ENCODE peak calls at places on chromosomes 7 and 10, in eight cellular contexts. C is H1, X is HCT116, T is endothelial cell of umbilical vein, G is HepG2, M is GM12878, L is GM23338, K is K562. N is an unnamed sample.

GRCh38 chr10:110556993-110557601 is 10.4 kb upstream of the SMC3 start:
- DNase-seq in C (peak; percentile 70), X (peak; percentile 73), T (peak; percentile 44), G (peak; percentile 24), M (no peak), L (peak; percentile 93), K (peak; percentile 41), N (no peak)

GRCh38 chr10:79342295-79342761 is 4.9 kb upstream of the PPIF start:
- DNase-seq in C (no peak), X (no peak), T (no peak), G (peak; percentile 49), M (no peak), L (no peak), K (no peak), N (no peak)

GRCh38 chr10:113957013-113957412 is 86.7 kb upstream of the ADRB1 start:
- DNase-seq in C (no peak), X (no peak), T (peak; percentile 12), G (peak; percentile 65), M (no peak), L (no peak), K (no peak), N (peak; percentile 47)

GRCh38 chr7:112596260-112596659 is 115.5 kb downstream of the LSMEM1 start:
- DNase-seq in C (no peak), X (no peak), T (no peak), G (no peak), M (no peak), L (no peak), K (no peak), N (no peak)

GRCh38 chr10:111083222-111084095 is 6.6 kb downstream of the ADRA2A start:
- DNase-seq in C (peak; percentile 27), X (no peak), T (no peak), G (no peak), M (no peak), L (no peak), K (no peak), N (no peak)

GRCh38 chr7:151058766-151059361 is 525 bp upstream of the SLC4A2 start:
- DNase-seq in C (peak; percentile 62), X (no peak), T (peak; percentile 35), G (no peak), M (no peak), L (no peak), K (no peak), N (no peak)

GRCh38 chr7:95804090-95804489 is 31.7 kb downstream of the DYNC1I1 start:
- DNase-seq in C (no peak), X (no peak), T (no peak), G (no peak), M (no peak), L (no peak), K (no peak), N (no peak)

GRCh38 chr10:86355571-86356038 is 11.0 kb downstream of the GRID1 start:
- DNase-seq in C (no peak), X (no peak), T (no peak), G (no peak), M (no peak), L (no peak), K (no peak), N (no peak)

GRCh38 chr10:26407406-26407969 is 30.7 kb upstream of the APBB1IP start:
- DNase-seq in C (no peak), X (no peak), T (no peak), G (peak; percentile 29), M (no peak), L (no peak), K (no peak), N (no peak)

GRCh38 chr7:94909023-94909466 is 1.7 kb downstream of the PPP1R9A start:
- DNase-seq in C (no peak), X (no peak), T (no peak), G (no peak), M (no peak), L (no peak), K (no peak), N (no peak)

GRCh38 chr10:120077707-120078492 is 185.4 kb downstream of the SEC23IP start:
- DNase-seq in C (no peak), X (no peak), T (no peak), G (no peak), M (peak; percentile 9), L (peak; percentile 56), K (no peak), N (no peak)

GRCh38 chr10:127973810-127974311 is 67.0 kb downstream of the PTPRE start:
- DNase-seq in C (no peak), X (no peak), T (peak; percentile 66), G (no peak), M (no peak), L (peak; percentile 64), K (no peak), N (no peak)

GRCh38 chr7:50707607-50708006 is 75.1 kb downstream of the GRB10 start:
- DNase-seq in C (no peak), X (no peak), T (no peak), G (no peak), M (no peak), L (no peak), K (no peak), N (no peak)

GRCh38 chr10:95474228-95475002 is 86.8 kb downstream of the SORBS1 start:
- DNase-seq in C (no peak), X (no peak), T (peak; percentile 33), G (peak; percentile 29), M (no peak), L (peak; percentile 39), K (no peak), N (no peak)

GRCh38 chr7:125136755-125137547 is 207.3 kb upstream of the POT1 start:
- DNase-seq in C (no peak), X (peak; percentile 12), T (peak; percentile 88), G (no peak), M (no peak), L (no peak), K (no peak), N (no peak)

GRCh38 chr10:132374176-132374575 is 22.8 kb upstream of the PWWP2B start:
- DNase-seq in C (no peak), X (no peak), T (no peak), G (no peak), M (no peak), L (no peak), K (no peak), N (no peak)

GRCh38 chr10:123133511-123133910 is 2.3 kb upstream of the HMX3 start:
- DNase-seq in C (no peak), X (no peak), T (no peak), G (no peak), M (no peak), L (peak; percentile 62), K (no peak), N (no peak)

GRCh38 chr10:123136221-123136805 is 543 bp downstream of the HMX3 start:
- DNase-seq in C (peak; percentile 79), X (no peak), T (no peak), G (no peak), M (no peak), L (peak; percentile 22), K (peak; percentile 35), N (no peak)

GRCh38 chr10:123135415-123136141 is at the start of gene HMX3:
- DNase-seq in C (peak; percentile 85), X (no peak), T (no peak), G (no peak), M (no peak), L (peak; percentile 85), K (peak; percentile 63), N (no peak)

GRCh38 chr10:123134058-123134914 is 1.5 kb upstream of the HMX3 start:
- DNase-seq in C (peak; percentile 64), X (no peak), T (no peak), G (no peak), M (no peak), L (peak; percentile 52), K (peak; percentile 20), N (no peak)

GRCh38 chr10:123134915-123135414 is 805 bp upstream of the HMX3 start:
- DNase-seq in C (no peak), X (no peak), T (no peak), G (no peak), M (no peak), L (peak; percentile 42), K (peak; percentile 90), N (no peak)
- TF ChIP-seq EZH2 in C (peak; percentile 15), X (no peak), T (peak; percentile 83), G (no peak), M (no peak), L (no peak), K (no peak), N (no peak)

DNA sequence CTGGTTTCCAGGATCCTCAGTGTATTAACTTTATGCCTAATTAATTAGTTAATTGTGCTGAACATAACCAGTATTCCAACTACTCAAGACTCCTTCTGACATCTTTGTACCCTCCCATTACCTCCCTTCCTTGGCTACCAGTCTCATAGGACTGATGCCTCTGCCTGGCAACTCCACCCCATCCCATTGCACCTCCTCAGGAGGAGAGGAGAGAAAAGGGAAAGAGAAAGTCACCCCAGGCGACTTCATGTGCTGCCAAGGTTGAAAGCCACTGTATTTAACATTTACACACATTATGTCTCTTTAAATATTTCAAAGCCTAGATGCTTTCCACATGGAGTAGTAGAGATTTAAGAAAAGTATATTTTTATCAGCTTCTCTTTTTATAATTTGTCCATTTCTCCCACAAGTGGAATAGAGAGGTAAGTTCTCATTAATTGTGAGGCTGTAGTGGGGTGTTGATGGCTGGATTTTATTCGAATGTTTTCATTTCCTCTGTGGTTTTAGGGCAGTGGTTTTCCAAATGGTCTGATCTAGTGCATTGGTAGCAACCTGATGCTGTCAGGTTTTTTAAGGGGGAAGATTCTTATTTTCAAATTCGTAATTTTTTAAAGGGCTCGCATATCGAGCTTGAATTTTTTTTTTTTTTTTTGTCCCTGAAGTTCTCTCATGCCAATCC is 148.0 kb downstream of the BICC1 start:
- DNase-seq in C (no peak), X (no peak), T (no peak), G (no peak), M (no peak), L (no peak), K (no peak), N (no peak)
- H3K27ac ChIP-seq in C (no peak overlapping the region), X (no peak overlapping the region), T (no peak overlapping the region), G (no peak overlapping the region), M (no peak overlapping the region), L (no peak overlapping the region), K (no peak overlapping the region), N (no peak overlapping the region)

GRCh38 chr10:103600956-103601569 is 107.6 kb downstream of the NEURL1 start:
- DNase-seq in C (no peak), X (no peak), T (no peak), G (no peak), M (no peak), L (no peak), K (no peak), N (no peak)

GRCh38 chr10:103599907-103600306 is 106.4 kb downstream of the NEURL1 start:
- DNase-seq in C (no peak), X (no peak), T (no peak), G (no peak), M (no peak), L (no peak), K (no peak), N (no peak)

GRCh38 chr10:103600325-103600724 is 106.8 kb downstream of the NEURL1 start:
- DNase-seq in C (no peak), X (no peak), T (no peak), G (no peak), M (no peak), L (no peak), K (no peak), N (no peak)

GRCh38 chr10:103599211-103599610 is 105.7 kb downstream of the NEURL1 start:
- DNase-seq in C (no peak), X (no peak), T (no peak), G (no peak), M (no peak), L (no peak), K (no peak), N (no peak)

GRCh38 chr10:103598654-103599115 is 105.2 kb downstream of the NEURL1 start:
- DNase-seq in C (peak; percentile 81), X (peak; percentile 66), T (peak; percentile 70), G (peak; percentile 72), M (no peak), L (peak; percentile 80), K (peak; percentile 66), N (no peak)
- TF ChIP-seq POLR2AphosphoS5 in C (no peak), X (no peak), T (no peak), G (peak; percentile 33), M (no peak), L (no peak), K (no peak), N (no peak)

GRCh38 chr10:27742926-27743735 is 2.5 kb downstream of the MKX start:
- DNase-seq in C (peak; percentile 82), X (no peak), T (peak; percentile 12), G (no peak), M (no peak), L (peak; percentile 70), K (no peak), N (no peak)
- TF ChIP-seq EZH2 in C (peak; percentile 51), X (no peak), T (peak; percentile 78), G (no peak), M (no peak), L (peak; percentile 60), K (no peak), N (no peak)